ENCODE peak calls at places on chromosomes 13 and 19, in six cellular contexts. X, P, M, A, V and L are unnamed samples.

GRCh38 chr19:7348587-7349230 is at the start of gene ARHGEF18:
- DNase-seq in X (no peak), P (no peak), M (no peak), A (no peak), V (no peak), L (no peak)

GRCh38 chr19:42201489-42202289 is 15.8 kb downstream of the DEDD2 start:
- DNase-seq in X (no peak), P (no peak), M (no peak), A (no peak), V (peak; percentile 36), L (no peak)

GRCh38 chr19:21474671-21475181 is 30.7 kb upstream of the ZNF429 start:
- DNase-seq in X (peak; percentile 92), P (peak; percentile 72), M (no peak), A (peak; percentile 34), V (no peak), L (peak; percentile 82)

GRCh38 chr13:47114030-47114429 is 217.2 kb upstream of the HTR2A start:
- DNase-seq in X (no peak), P (peak; percentile 90), M (peak; percentile 62), A (no peak), V (no peak), L (peak; percentile 18)

GRCh38 chr13:43127103-43127817 is 103.9 kb downstream of the DNAJC15 start:
- DNase-seq in X (peak; percentile 30), P (no peak), M (no peak), A (no peak), V (no peak), L (peak; percentile 51)

GRCh38 chr19:48627211-48627864 is 8.0 kb downstream of the SPHK2 start:
- DNase-seq in X (no peak), P (no peak), M (no peak), A (peak; percentile 83), V (no peak), L (no peak)

GRCh38 chr13:90641884-90642283 is 705.6 kb upstream of the MIR17HG start:
- DNase-seq in X (no peak), P (no peak), M (no peak), A (no peak), V (no peak), L (no peak)

GRCh38 chr13:30148171-30148754 is 159.1 kb downstream of the KATNAL1 start:
- DNase-seq in X (no peak), P (no peak), M (no peak), A (no peak), V (peak; percentile 38), L (no peak)

GRCh38 chr19:30584121-30584520 is 211.9 kb downstream of the ZNF536 start:
- DNase-seq in X (no peak), P (no peak), M (no peak), A (no peak), V (no peak), L (no peak)

GRCh38 chr19:3932931-3933810 is at the start of gene NMRK2:
- DNase-seq in X (peak; percentile 92), P (no peak), M (no peak), A (no peak), V (no peak), L (peak; percentile 57)
- TF ChIP-seq EZH2 in X (no peak), P (no peak), M (no peak), A (no peak), V (no peak), L (peak; percentile 65)

GRCh38 chr19:35040474-35040825 is 1.1 kb upstream of the HPN start:
- DNase-seq in X (no peak), P (no peak), M (no peak), A (no peak), V (no peak), L (no peak)
- H3K4me3 ChIP-seq in X (peak overlapping the region; percentile 74), P (no peak overlapping the region), M (no peak overlapping the region), A (no peak overlapping the region), V (no peak overlapping the region), L (no peak overlapping the region)

GRCh38 chr19:38846097-38846496 is 3.7 kb downstream of the HNRNPL start:
- DNase-seq in X (no peak), P (no peak), M (no peak), A (no peak), V (no peak), L (no peak)
- H3F3A ChIP-seq in X (peaks cover 60% of the 10 kb centered on the region), P (peaks cover 31% of the 10 kb centered on the region), M (peaks cover 8% of the 10 kb centered on the region), A (peaks cover 80% of the 10 kb centered on the region), V (peaks cover 26% of the 10 kb centered on the region), L (peaks cover 80% of the 10 kb centered on the region)

GRCh38 chr13:113502686-113503085 is 12.2 kb upstream of the DCUN1D2 start:
- DNase-seq in X (no peak), P (no peak), M (no peak), A (no peak), V (no peak), L (no peak)
- TF ChIP-seq EZH2 in X (no peak), P (no peak), M (no peak), A (no peak), V (no peak), L (no peak)

DNA sequence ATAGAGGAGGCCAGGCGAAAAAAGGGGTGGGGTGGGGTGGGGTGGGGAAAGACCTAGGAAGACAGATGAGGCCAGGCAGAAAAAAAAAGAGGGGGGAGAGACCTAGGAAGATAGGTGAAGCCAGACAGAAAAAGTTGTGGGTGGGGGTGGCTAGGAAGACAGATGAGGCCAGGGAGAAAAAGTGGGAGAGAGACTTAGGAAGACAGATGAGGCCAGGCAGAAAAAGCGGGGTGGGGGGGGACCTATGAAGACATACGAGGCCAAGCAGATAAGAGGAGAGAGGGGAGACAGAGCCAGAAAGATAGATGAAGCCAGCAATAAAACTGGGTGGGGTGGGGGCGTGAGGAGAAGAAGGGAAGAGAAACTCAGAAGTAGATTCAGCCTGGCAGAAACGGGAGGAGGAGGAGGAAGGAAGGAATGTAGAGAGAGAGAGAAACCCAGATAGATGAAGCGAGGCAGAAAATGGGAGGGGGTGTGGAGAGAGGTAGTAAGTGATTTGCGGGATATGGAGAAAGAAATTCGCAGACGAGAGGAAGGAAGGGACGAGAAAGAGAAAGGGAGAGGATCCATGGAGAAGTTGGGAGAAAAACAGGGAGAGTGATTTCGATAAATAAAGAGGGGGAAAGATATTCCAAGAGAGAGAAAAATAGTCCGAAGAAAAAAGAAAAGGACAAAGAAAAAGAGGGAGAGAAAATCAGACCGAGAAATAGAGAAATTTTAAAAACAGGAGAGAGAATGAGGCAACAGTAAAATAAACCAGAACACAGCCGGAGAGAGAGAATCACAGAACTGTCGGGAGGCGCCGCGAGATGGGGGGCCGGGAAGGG is 12.2 kb upstream of the CACNG6 start:
- DNase-seq in X (peak; percentile 55), P (no peak), M (peak; percentile 22), A (no peak), V (no peak), L (no peak)
- H3K4me3 ChIP-seq in X (peak overlapping the region; percentile 62), P (peak overlapping the region; percentile 64), M (peak overlapping the region; percentile 90), A (peak overlapping the region; percentile 58), V (no peak overlapping the region), L (peak overlapping the region; percentile 68)

GRCh38 chr19:3976495-3977241 is 5.8 kb upstream of the DAPK3 start:
- DNase-seq in X (peak; percentile 7), P (peak; percentile 90), M (no peak), A (no peak), V (no peak), L (no peak)

GRCh38 chr19:3978145-3978544 is 7.1 kb downstream of the EEF2 start:
- DNase-seq in X (no peak), P (no peak), M (no peak), A (no peak), V (no peak), L (no peak)

GRCh38 chr19:3975637-3976087 is 4.8 kb upstream of the DAPK3 start:
- DNase-seq in X (peak; percentile 22), P (peak; percentile 36), M (no peak), A (no peak), V (no peak), L (no peak)

GRCh38 chr19:3977242-3978143 is 6.6 kb upstream of the DAPK3 start:
- DNase-seq in X (peak; percentile 53), P (peak; percentile 43), M (no peak), A (no peak), V (no peak), L (no peak)

DNA sequence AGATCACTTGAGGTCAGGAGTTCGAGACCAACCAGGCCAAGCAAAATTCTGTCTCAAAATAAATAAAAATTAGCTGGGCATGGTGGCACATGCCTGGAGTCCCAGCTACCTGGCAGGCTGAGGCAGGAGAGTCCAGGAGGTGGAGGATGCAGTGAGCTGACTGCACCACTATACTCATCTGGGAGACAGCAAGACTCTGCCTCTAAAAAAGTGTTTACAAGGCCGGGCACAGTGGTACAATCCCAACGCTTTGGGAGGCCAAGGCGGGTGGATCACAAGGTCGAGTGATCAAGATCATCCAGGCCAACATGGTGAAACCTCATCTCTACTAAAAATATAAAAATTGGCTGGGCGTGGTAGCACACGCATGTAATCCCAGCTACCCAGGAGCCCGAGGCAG is 4.2 kb upstream of the DAPK3 start:
- DNase-seq in X (no peak), P (no peak), M (no peak), A (no peak), V (no peak), L (no peak)
- H3F3A ChIP-seq in X (peaks cover 64% of the 10 kb centered on the region), P (peaks cover 61% of the 10 kb centered on the region), M (peaks cover 3% of the 10 kb centered on the region), A (peaks cover 63% of the 10 kb centered on the region), V (peaks cover 62% of the 10 kb centered on the region), L (peaks cover 64% of the 10 kb centered on the region)

DNA sequence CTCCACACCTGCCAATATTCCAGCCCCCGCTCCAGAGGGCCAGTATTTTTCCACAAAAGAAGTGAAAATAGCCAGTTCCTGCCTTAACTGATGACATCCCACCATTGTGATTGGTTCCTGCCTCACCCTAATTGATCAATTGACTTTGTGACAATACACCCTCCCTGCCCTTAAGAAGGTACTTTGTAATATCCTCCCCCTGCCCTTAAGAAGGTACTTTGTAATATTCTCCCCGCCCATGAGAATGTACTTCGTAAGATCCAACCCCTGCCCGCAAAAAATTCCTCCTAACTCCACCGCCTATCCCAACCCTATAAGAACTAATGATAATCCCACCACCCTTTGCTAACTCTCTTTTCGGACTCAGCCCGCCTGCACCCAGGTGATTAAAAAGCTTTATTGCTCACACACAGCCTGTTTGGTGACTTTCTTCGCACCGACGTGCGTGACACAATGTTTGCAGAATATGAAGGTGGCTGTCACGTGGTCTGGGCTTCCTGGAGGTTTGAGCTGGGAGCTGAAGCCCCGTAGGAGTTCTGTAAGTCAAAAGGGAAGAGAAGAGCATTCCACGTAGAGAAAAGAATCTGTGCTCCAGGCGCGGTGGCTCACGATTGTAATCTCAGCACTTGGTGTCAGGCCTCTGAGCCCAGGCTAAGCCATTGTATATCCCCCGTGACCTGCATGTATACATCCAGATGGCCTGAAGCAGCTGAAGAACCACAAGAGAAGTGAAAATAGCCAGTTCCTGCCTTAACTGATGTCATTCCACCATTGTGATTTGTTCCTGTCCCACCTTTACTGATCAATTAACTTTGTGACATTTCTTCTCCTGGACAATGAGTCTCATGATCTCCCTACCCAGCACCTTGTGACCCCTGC is 6.2 kb upstream of the FUT3 start:
- DNase-seq in X (no peak), P (no peak), M (no peak), A (no peak), V (no peak), L (no peak)
- TF ChIP-seq EZH2 in X (no peak), P (no peak), M (no peak), A (no peak), V (no peak), L (no peak)

DNA sequence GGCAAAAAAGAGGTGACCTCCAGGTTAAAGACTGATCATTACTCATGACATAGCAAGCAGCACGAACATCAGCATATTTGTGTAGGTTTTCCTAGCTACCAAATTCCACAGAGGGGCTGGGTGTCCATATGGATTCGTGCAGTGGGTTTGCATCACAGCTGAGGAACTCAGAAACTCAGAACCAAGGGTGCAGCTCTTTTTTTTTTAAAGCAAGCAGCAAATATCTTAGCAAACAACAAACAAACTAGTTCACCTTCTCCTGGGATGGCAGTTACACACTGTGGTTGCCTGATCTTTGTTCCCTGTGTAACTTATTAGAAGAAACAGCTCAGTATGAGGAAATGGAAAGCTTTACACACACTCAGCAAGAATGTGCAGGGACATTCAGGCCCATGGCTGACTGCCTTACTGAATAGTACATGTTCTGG is 4.1 kb downstream of the NDFIP2 start:
- DNase-seq in X (no peak), P (peak; percentile 95), M (peak; percentile 77), A (peak; percentile 68), V (no peak), L (no peak)
- H3K4me3 ChIP-seq in X (no peak overlapping the region), P (peak overlapping the region; percentile 62), M (peak overlapping the region; percentile 13), A (peak overlapping the region; percentile 38), V (no peak overlapping the region), L (no peak overlapping the region)